ENCODE peak calls at places on chromosomes 7 and 10, in four cellular contexts. One of them, this sample, is unnamed.

GRCh38 chr7:112001089-112001826 is 204.9 kb downstream of the DOCK4 start:
- DNase-seq in AG09309: peak; percentile 44
- DNase-seq in cardiac fibroblast: peak; percentile 97
- DNase-seq in IMR-90: peak; percentile 45
- DNase-seq in this sample: peak; percentile 85

GRCh38 chr7:47204709-47205108 is 377.2 kb downstream of the TNS3 start:
- DNase-seq in AG09309: no peak
- DNase-seq in cardiac fibroblast: no peak
- DNase-seq in IMR-90: no peak
- DNase-seq in this sample: no peak

GRCh38 chr10:110074298-110074697 is 66.5 kb downstream of the ADD3 start:
- DNase-seq in AG09309: no peak
- DNase-seq in cardiac fibroblast: peak; percentile 54
- DNase-seq in IMR-90: no peak
- DNase-seq in this sample: peak; percentile 79

GRCh38 chr10:44853148-44853734 is 57.9 kb upstream of the TMEM72 start:
- DNase-seq in AG09309: peak; percentile 27
- DNase-seq in cardiac fibroblast: peak; percentile 63
- DNase-seq in IMR-90: peak; percentile 47
- DNase-seq in this sample: peak; percentile 78

GRCh38 chr7:96674565-96674964 is 35.1 kb downstream of the SEM1 start:
- DNase-seq in AG09309: no peak
- DNase-seq in cardiac fibroblast: peak; percentile 51
- DNase-seq in IMR-90: no peak
- DNase-seq in this sample: peak; percentile 22

GRCh38 chr7:140080919-140081318 is 18.2 kb upstream of the PARP12 start:
- DNase-seq in AG09309: no peak
- DNase-seq in cardiac fibroblast: no peak
- DNase-seq in IMR-90: no peak
- DNase-seq in this sample: no peak

GRCh38 chr7:27795977-27796376 is 56.0 kb downstream of the TAX1BP1 start:
- DNase-seq in AG09309: no peak
- DNase-seq in cardiac fibroblast: no peak
- DNase-seq in IMR-90: no peak
- DNase-seq in this sample: no peak

GRCh38 chr7:92557808-92558362 is 29.3 kb downstream of the RBM48 start:
- DNase-seq in AG09309: no peak
- DNase-seq in cardiac fibroblast: no peak
- DNase-seq in IMR-90: no peak
- DNase-seq in this sample: no peak

GRCh38 chr10:110634527-110635209 is 9.5 kb upstream of the RBM20 start:
- DNase-seq in AG09309: no peak
- DNase-seq in cardiac fibroblast: no peak
- DNase-seq in IMR-90: no peak
- DNase-seq in this sample: no peak

GRCh38 chr10:72272689-72273409 is 875 bp upstream of the DDIT4 start:
- DNase-seq in AG09309: peak; percentile 95
- DNase-seq in cardiac fibroblast: peak; percentile 97
- DNase-seq in IMR-90: peak; percentile 97
- DNase-seq in this sample: peak; percentile 99

GRCh38 chr7:78472519-78472918 is 673.9 kb downstream of the PHTF2 start:
- DNase-seq in AG09309: peak; percentile 73
- DNase-seq in cardiac fibroblast: peak; percentile 63
- DNase-seq in IMR-90: peak; percentile 93
- DNase-seq in this sample: peak; percentile 41

GRCh38 chr7:159068893-159069448 is 75.7 kb downstream of the VIPR2 start:
- DNase-seq in AG09309: no peak
- DNase-seq in cardiac fibroblast: no peak
- DNase-seq in IMR-90: no peak
- DNase-seq in this sample: no peak

GRCh38 chr7:137130751-137131158 is 212.8 kb downstream of the PTN start:
- DNase-seq in AG09309: no peak
- DNase-seq in cardiac fibroblast: peak; percentile 71
- DNase-seq in IMR-90: peak; percentile 82
- DNase-seq in this sample: peak; percentile 77

GRCh38 chr7:96921771-96922170 is 83.6 kb upstream of the DLX6 start:
- DNase-seq in AG09309: no peak
- DNase-seq in cardiac fibroblast: no peak
- DNase-seq in IMR-90: no peak
- DNase-seq in this sample: no peak

GRCh38 chr7:32070051-32070405 is 179 bp downstream of the PDE1C start:
- DNase-seq in AG09309: no peak
- DNase-seq in cardiac fibroblast: no peak
- DNase-seq in IMR-90: no peak
- DNase-seq in this sample: no peak

GRCh38 chr7:2037301-2037804 is 195.4 kb downstream of the MAD1L1 start:
- DNase-seq in AG09309: no peak
- DNase-seq in cardiac fibroblast: no peak
- DNase-seq in IMR-90: peak; percentile 44
- DNase-seq in this sample: no peak

GRCh38 chr7:27109533-27110162 is 7.2 kb upstream of the HOXA2 start:
- DNase-seq in AG09309: no peak
- DNase-seq in cardiac fibroblast: no peak
- DNase-seq in IMR-90: peak; percentile 25
- DNase-seq in this sample: peak; percentile 12

GRCh38 chr10:132807621-132808049 is 21.7 kb upstream of the NKX6-2 start:
- DNase-seq in AG09309: no peak
- DNase-seq in cardiac fibroblast: no peak
- DNase-seq in IMR-90: no peak
- DNase-seq in this sample: no peak

GRCh38 chr10:75014516-75015230 is 96.8 kb upstream of the SAMD8 start:
- DNase-seq in AG09309: no peak
- DNase-seq in cardiac fibroblast: no peak
- DNase-seq in IMR-90: no peak
- DNase-seq in this sample: no peak

GRCh38 chr7:122883049-122883670 is 3.1 kb downstream of the CADPS2 start:
- DNase-seq in AG09309: no peak
- DNase-seq in cardiac fibroblast: no peak
- DNase-seq in IMR-90: no peak
- DNase-seq in this sample: no peak

GRCh38 chr7:7565746-7566650 is 686 bp upstream of the MIOS start:
- DNase-seq in AG09309: no peak
- DNase-seq in cardiac fibroblast: no peak
- DNase-seq in IMR-90: no peak
- DNase-seq in this sample: no peak

GRCh38 chr10:131979821-131980270 is 1.9 kb downstream of the BNIP3 start:
- DNase-seq in AG09309: no peak
- DNase-seq in cardiac fibroblast: peak; percentile 54
- DNase-seq in IMR-90: peak; percentile 40
- DNase-seq in this sample: peak; percentile 21

GRCh38 chr7:13042605-13043236 is 355.3 kb downstream of the ARL4A start:
- DNase-seq in AG09309: no peak
- DNase-seq in cardiac fibroblast: peak; percentile 49
- DNase-seq in IMR-90: peak; percentile 42
- DNase-seq in this sample: peak; percentile 41

GRCh38 chr10:43760514-43760913 is 111.8 kb upstream of the ZNF32 start:
- DNase-seq in AG09309: no peak
- DNase-seq in cardiac fibroblast: no peak
- DNase-seq in IMR-90: no peak
- DNase-seq in this sample: no peak

GRCh38 chr7:115449689-115450088 is 527.8 kb downstream of the MDFIC start:
- DNase-seq in AG09309: no peak
- DNase-seq in cardiac fibroblast: no peak
- DNase-seq in IMR-90: no peak
- DNase-seq in this sample: no peak

GRCh38 chr10:1156616-1156886 is 100.4 kb downstream of the WDR37 start:
- DNase-seq in AG09309: no peak
- DNase-seq in cardiac fibroblast: no peak
- DNase-seq in IMR-90: no peak
- DNase-seq in this sample: no peak

GRCh38 chr7:29809533-29810155 is 3.3 kb downstream of the WIPF3 start:
- DNase-seq in AG09309: no peak
- DNase-seq in cardiac fibroblast: no peak
- DNase-seq in IMR-90: no peak
- DNase-seq in this sample: no peak

GRCh38 chr7:153537271-153537670 is 514.9 kb upstream of the DPP6 start:
- DNase-seq in AG09309: no peak
- DNase-seq in cardiac fibroblast: no peak
- DNase-seq in IMR-90: no peak
- DNase-seq in this sample: no peak

GRCh38 chr10:131907679-131908078 is 6.9 kb downstream of the PPP2R2D start:
- DNase-seq in AG09309: no peak
- DNase-seq in cardiac fibroblast: no peak
- DNase-seq in IMR-90: no peak
- DNase-seq in this sample: no peak

GRCh38 chr7:116952640-116953371 is 495 bp upstream of the ST7 start:
- DNase-seq in AG09309: no peak
- DNase-seq in cardiac fibroblast: peak; percentile 57
- DNase-seq in IMR-90: peak; percentile 33
- DNase-seq in this sample: peak; percentile 57

GRCh38 chr10:43259248-43259980 is 7.5 kb downstream of the RASGEF1A start:
- DNase-seq in AG09309: no peak
- DNase-seq in cardiac fibroblast: no peak
- DNase-seq in IMR-90: no peak
- DNase-seq in this sample: no peak

GRCh38 chr10:11414314-11415038 is 197.0 kb downstream of the USP6NL start:
- DNase-seq in AG09309: no peak
- DNase-seq in cardiac fibroblast: no peak
- DNase-seq in IMR-90: no peak
- DNase-seq in this sample: no peak

GRCh38 chr10:75899816-75900357 is 468.5 kb downstream of the LRMDA start:
- DNase-seq in AG09309: no peak
- DNase-seq in cardiac fibroblast: no peak
- DNase-seq in IMR-90: no peak
- DNase-seq in this sample: no peak

GRCh38 chr10:78401882-78402367 is 368.3 kb downstream of the RPS24 start:
- DNase-seq in AG09309: no peak
- DNase-seq in cardiac fibroblast: no peak
- DNase-seq in IMR-90: no peak
- DNase-seq in this sample: no peak

GRCh38 chr10:58179238-58179637 is 88.5 kb downstream of the IPMK start:
- DNase-seq in AG09309: no peak
- DNase-seq in cardiac fibroblast: peak; percentile 52
- DNase-seq in IMR-90: peak; percentile 11
- DNase-seq in this sample: no peak

GRCh38 chr10:20240643-20241042 is 424.4 kb downstream of the PLXDC2 start:
- DNase-seq in AG09309: no peak
- DNase-seq in cardiac fibroblast: no peak
- DNase-seq in IMR-90: no peak
- DNase-seq in this sample: no peak

GRCh38 chr7:54678763-54679396 is 80.1 kb downstream of the SEC61G start:
- DNase-seq in AG09309: no peak
- DNase-seq in cardiac fibroblast: peak; percentile 5
- DNase-seq in IMR-90: no peak
- DNase-seq in this sample: no peak

GRCh38 chr10:17383801-17384445 is 70.5 kb downstream of the ST8SIA6 start:
- DNase-seq in AG09309: no peak
- DNase-seq in cardiac fibroblast: no peak
- DNase-seq in IMR-90: no peak
- DNase-seq in this sample: peak; percentile 86

DNA sequence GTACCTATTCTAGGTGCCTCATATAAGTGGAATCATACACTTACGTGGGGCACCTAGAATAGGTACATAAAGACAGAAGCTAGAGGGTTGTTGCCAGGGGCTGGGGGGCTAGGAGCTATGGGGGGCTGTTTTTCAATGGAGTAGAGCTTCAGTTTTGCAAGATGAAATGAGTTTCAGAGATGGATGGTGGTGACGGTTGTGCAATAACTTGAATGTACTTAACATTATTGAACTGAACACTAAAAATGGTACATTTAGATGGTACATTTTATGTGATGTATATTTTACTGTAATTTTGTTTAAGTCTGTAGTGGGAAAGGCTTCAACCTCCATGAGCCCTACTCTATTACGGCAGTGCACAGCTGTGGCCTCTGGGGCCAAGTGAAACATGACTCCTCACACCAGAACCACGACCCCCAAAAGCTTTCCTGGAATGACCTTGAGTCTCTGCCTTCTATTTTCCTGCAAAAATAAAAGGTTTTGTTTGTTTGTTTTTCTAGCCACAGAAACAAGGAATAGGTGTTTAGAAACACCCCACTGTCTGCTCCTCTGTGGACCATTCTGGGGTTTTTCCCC is 147.3 kb upstream of the PLXNA4 start:
- DNase-seq in AG09309: no peak
- DNase-seq in cardiac fibroblast: no peak
- DNase-seq in IMR-90: no peak
- DNase-seq in this sample: no peak
- H3K4me3 ChIP-seq in AG09309: no peak overlapping the region
- H3K4me3 ChIP-seq in cardiac fibroblast: no peak overlapping the region
- H3K4me3 ChIP-seq in IMR-90: no peak overlapping the region
- H3K4me3 ChIP-seq in this sample: no peak overlapping the region

GRCh38 chr7:146116452-146117219 is at the start of gene CNTNAP2:
- DNase-seq in AG09309: no peak
- DNase-seq in cardiac fibroblast: peak; percentile 46
- DNase-seq in IMR-90: no peak
- DNase-seq in this sample: no peak
- TF ChIP-seq CTCF in AG09309: no peak
- TF ChIP-seq CTCF in cardiac fibroblast: no peak
- TF ChIP-seq CTCF in IMR-90: no peak
- TF ChIP-seq CTCF in this sample: no peak

DNA sequence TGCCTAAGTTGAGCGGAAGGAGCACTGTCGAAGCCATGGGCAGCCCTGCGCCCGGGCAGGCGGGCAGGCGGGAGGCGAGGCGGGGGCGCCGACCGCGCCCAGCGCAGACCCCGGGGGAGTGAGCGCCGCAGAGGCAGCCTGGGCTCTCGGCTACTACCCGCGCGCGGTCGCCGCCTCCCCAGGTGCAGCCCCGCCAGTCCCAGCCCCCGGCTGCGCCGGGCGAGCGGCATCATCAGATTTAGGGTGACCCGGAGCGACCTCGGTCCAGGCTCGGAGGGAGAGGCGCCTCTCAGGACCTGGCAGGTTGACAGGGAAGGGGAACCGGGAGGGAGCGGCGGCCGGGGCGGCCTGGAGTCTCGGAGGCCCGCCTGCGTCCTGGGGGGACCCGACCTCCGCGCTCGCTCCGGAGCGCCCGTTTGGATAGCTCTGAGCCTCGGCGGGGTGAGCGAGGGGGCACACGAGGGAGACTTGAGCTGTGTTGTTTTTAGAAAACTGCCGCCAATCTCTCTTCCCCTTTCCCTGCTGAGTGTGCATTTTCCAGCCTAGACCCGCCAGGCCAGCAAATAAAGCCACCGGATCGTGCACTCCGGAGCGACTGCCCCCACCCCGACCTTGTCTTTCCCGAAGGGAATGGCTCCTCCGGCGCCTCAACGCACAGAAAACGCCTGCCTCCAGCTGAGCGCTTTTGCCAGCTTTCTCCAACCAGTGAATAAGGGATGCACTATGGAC is 2.3 kb upstream of the NRP1 start:
- DNase-seq in AG09309: no peak
- DNase-seq in cardiac fibroblast: peak; percentile 64
- DNase-seq in IMR-90: no peak
- DNase-seq in this sample: no peak
- H3K4me3 ChIP-seq in AG09309: peak overlapping the region; percentile 89
- H3K4me3 ChIP-seq in cardiac fibroblast: peak overlapping the region; percentile 89
- H3K4me3 ChIP-seq in IMR-90: peak overlapping the region; percentile 85
- H3K4me3 ChIP-seq in this sample: peak overlapping the region; percentile 96

DNA sequence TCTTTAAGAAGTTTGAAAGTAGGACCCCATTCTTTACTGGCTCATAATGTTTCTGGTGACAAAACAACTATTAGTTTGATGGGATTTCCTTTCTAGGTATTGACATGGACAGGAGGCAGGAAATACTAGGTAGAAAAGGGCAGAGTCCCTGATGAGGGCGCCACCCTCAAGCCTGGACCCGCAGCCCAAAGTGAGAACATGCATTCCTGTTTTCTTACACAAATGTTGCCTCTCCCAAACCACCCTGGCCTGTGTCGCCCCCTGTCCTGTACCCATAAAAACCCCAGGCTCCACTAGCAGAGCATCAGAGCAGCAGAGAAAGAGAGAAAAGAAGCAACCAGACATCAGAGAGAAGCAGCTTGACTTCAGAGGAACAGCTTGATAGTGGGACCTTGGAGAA is 1055.2 kb upstream of the POT1 start:
- DNase-seq in AG09309: no peak
- DNase-seq in cardiac fibroblast: no peak
- DNase-seq in IMR-90: no peak
- DNase-seq in this sample: no peak
- TF ChIP-seq CTCF in AG09309: no peak
- TF ChIP-seq CTCF in cardiac fibroblast: no peak
- TF ChIP-seq CTCF in IMR-90: no peak
- TF ChIP-seq CTCF in this sample: no peak